ENCODE peak calls at places on chromosomes 11 and 22, in seven cellular contexts. G is ovary, T is HL-60, B is H9, P is omental fat pad, S is B cell, M is WERI-Rb-1. E is an unnamed sample.

GRCh38 chr11:76666408-76666807 is 4.1 kb downstream of the LRRC32 start:
- DNase-seq in G (peak), T (no peak), B (peak), P (no peak), S (peak), M (peak), E (no peak)

GRCh38 chr11:35174666-35175065 is 35.7 kb downstream of the CD44 start:
- DNase-seq in G (no peak), T (no peak), B (no peak), P (no peak), S (no peak), M (no peak), E (no peak)

GRCh38 chr11:70760416-70761020 is 362.2 kb downstream of the CTTN start:
- DNase-seq in G (no peak), T (no peak), B (no peak), P (no peak), S (no peak), M (no peak), E (no peak)

GRCh38 chr22:46240073-46240472 is 10.0 kb downstream of the CDPF1 start:
- DNase-seq in G (no peak), T (no peak), B (no peak), P (no peak), S (no peak), M (no peak), E (no peak)

GRCh38 chr11:13859986-13860385 is 102.5 kb upstream of the SPON1 start:
- DNase-seq in G (no peak), T (no peak), B (no peak), P (no peak), S (no peak), M (no peak), E (no peak)

GRCh38 chr22:18998998-18999397 is 62.9 kb upstream of the PRODH start:
- DNase-seq in G (no peak), T (no peak), B (peak), P (no peak), S (no peak), M (no peak), E (no peak)

GRCh38 chr11:90737328-90738050 is 514.6 kb upstream of the CHORDC1 start:
- DNase-seq in G (no peak), T (no peak), B (no peak), P (no peak), S (no peak), M (peak), E (no peak)

GRCh38 chr11:69339916-69340565 is 46.1 kb downstream of the MYEOV start:
- DNase-seq in G (no peak), T (no peak), B (peak), P (no peak), S (no peak), M (no peak), E (peak)

GRCh38 chr11:8087185-8087584 is 6.2 kb downstream of the TUB start:
- DNase-seq in G (no peak), T (no peak), B (peak), P (no peak), S (no peak), M (no peak), E (no peak)
- TF ChIP-seq CTCF in G (no peak), T (no peak), B (peak), P (no peak), S (no peak), M (peak), E (no peak)

GRCh38 chr22:35140879-35141745 is 75.2 kb downstream of the ISX start:
- DNase-seq in G (no peak), T (no peak), B (peak), P (no peak), S (no peak), M (peak), E (no peak)
- TF ChIP-seq CTCF in G (no peak), T (no peak), B (peak), P (no peak), S (no peak), M (peak), E (no peak)

DNA sequence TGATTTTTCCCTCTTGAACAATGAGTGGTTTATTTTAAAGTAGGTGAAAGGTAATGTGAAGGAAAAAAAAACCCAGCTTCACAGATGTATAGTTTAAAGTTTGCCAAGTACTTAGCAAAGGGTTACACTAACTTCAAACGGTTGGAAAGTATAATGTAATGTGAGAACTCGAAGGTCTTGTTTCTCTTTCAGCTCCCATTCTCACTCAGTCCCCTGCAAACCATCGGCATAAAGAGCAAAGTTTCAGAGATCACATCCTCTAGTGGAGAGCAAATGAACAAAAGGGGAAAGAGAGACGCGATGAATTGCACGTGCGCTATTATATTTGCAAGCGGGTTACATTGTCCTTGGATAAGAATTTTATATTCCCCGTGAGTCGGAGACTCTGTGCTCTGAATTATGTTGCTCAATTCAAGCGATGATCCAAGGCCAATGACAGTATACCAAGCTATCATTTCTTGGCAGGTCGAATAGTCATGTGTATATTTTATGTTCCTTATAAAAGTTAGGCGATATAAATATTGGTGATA is 37.6 kb upstream of the BIRC3 start:
- DNase-seq in G (no peak), T (no peak), B (no peak), P (no peak), S (no peak), M (no peak), E (no peak)
- TF ChIP-seq CTCF in G (no peak), T (no peak), B (no peak), P (no peak), S (no peak), M (no peak), E (no peak)

GRCh38 chr22:27175974-27176373 is 518.6 kb downstream of the MIAT start:
- DNase-seq in G (no peak), T (no peak), B (no peak), P (no peak), S (no peak), M (no peak), E (no peak)
- TF ChIP-seq CTCF in G (no peak), T (no peak), B (no peak), P (no peak), S (no peak), M (no peak), E (no peak)

DNA sequence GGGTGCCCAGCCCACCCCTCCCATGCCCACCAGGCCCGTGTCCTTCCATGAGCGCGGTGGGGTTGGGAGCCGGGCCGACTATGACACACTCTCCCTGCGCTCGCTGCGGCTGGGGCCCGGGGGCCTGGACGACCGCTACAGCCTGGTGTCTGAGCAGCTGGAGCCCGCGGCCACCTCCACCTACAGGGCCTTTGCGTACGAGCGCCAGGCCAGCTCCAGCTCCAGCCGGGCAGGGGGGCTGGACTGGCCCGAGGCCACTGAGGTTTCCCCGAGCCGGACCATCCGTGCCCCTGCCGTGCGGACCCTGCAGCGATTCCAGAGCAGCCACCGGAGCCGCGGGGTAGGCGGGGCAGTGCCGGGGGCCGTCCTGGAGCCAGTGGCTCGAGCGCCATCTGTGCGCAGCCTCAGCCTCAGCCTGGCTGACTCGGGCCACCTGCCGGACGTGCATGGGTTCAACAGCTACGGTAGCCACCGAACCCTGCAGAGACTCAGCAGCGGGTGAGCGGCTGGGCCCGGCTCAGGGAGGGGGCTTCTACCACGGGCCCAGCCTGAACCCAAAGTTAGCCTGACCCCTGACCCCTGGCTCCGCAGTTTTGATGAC is 3.0 kb downstream of the PKP3 start:
- DNase-seq in G (peak), T (peak), B (no peak), P (no peak), S (peak), M (no peak), E (peak)
- TF ChIP-seq CTCF in G (peak), T (peak), B (no peak), P (no peak), S (peak), M (no peak), E (peak)

GRCh38 chr11:64848779-64849599 is 4.5 kb upstream of the CDC42BPG start:
- DNase-seq in G (no peak), T (peak), B (peak), P (no peak), S (peak), M (peak), E (no peak)
- TF ChIP-seq CTCF in G (no peak), T (no peak), B (peak), P (no peak), S (peak), M (peak), E (no peak)

GRCh38 chr11:107331728-107332127 is 125.9 kb downstream of the CWF19L2 start:
- DNase-seq in G (no peak), T (no peak), B (no peak), P (no peak), S (no peak), M (no peak), E (no peak)
- TF ChIP-seq CTCF in G (no peak), T (no peak), B (no peak), P (no peak), S (no peak), M (no peak), E (no peak)

GRCh38 chr22:42717197-42717967 is 3.3 kb downstream of the A4GALT start:
- DNase-seq in G (no peak), T (no peak), B (peak), P (no peak), S (peak), M (peak), E (no peak)

GRCh38 chr22:42720263-42721044 is at the start of gene A4GALT:
- DNase-seq in G (no peak), T (no peak), B (peak), P (no peak), S (peak), M (no peak), E (peak)

GRCh38 chr22:42719656-42720262 is 911 bp downstream of the A4GALT start:
- DNase-seq in G (no peak), T (no peak), B (no peak), P (no peak), S (peak), M (no peak), E (no peak)

GRCh38 chr22:42721045-42721434 is 370 bp upstream of the A4GALT start:
- DNase-seq in G (no peak), T (no peak), B (no peak), P (no peak), S (no peak), M (no peak), E (no peak)

GRCh38 chr22:42719133-42719532 is 1.5 kb downstream of the A4GALT start:
- DNase-seq in G (no peak), T (no peak), B (no peak), P (no peak), S (no peak), M (no peak), E (no peak)
- TF ChIP-seq CTCF in G (no peak), T (no peak), B (no peak), P (no peak), S (no peak), M (no peak), E (no peak)

DNA sequence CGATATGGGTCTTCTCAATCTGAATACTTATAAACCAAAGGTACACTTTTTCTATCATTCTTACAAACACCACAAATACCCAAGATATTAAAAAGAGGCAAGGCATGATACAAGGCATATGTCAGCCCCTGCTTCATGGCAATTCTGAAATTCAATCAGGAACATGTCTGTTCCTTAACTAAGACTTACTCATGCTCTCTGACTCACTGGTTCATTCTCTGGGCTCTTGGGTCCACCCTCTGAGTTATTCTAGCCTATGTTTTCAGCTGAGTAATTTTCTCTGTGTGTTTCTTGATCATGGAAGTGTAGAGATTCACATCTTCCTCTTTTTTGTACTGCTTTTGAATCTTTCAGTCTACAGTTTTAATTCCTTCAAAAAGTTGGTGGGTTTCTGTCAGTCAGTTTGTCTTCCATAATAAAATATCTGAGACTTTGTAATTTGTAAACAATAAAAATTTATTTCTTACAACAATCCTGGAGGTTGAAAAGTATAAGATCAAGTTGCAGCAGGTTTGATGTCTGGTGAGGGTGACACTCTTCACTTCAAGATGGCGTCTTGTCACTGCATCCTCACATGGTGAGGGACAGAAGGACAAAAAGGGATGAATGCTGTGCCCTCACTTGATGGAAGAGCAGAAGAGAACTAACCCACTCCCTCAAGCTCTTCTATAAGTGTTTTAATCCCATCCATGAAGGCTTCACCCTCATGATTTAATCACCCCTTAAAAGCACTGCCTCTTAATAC is 211.7 kb downstream of the FAM76B start:
- DNase-seq in G (no peak), T (no peak), B (no peak), P (no peak), S (no peak), M (no peak), E (no peak)
- TF ChIP-seq CTCF in G (no peak), T (no peak), B (no peak), P (no peak), S (no peak), M (no peak), E (no peak)

E was measured in natural killer cell.